ENCODE peak calls at places on chromosomes 4 and X, in five cellular contexts. One of them, this sample, is unnamed.

GRCh38 chrX:20802036-20802435 is 535.3 kb upstream of the RPS6KA3 start:
- DNase-seq in HepG2: no peak
- DNase-seq in A549: no peak
- DNase-seq in endothelial cell of umbilical vein: no peak
- DNase-seq in GM12878: no peak
- DNase-seq in this sample: no peak

GRCh38 chrX:108946531-108946930 is 210.2 kb upstream of the IRS4 start:
- DNase-seq in A549: no peak
- DNase-seq in HepG2: no peak
- DNase-seq in endothelial cell of umbilical vein: no peak
- DNase-seq in GM12878: no peak
- DNase-seq in this sample: no peak

GRCh38 chr4:145804134-145804533 is 124.2 kb downstream of the C4orf51 start:
- DNase-seq in HepG2: peak; percentile 54
- DNase-seq in A549: peak; percentile 11
- DNase-seq in GM12878: no peak
- DNase-seq in endothelial cell of umbilical vein: peak; percentile 72
- DNase-seq in this sample: no peak

GRCh38 chr4:40514409-40515025 is 115.1 kb downstream of the RBM47 start:
- DNase-seq in A549: peak; percentile 39
- DNase-seq in HepG2: peak; percentile 51
- DNase-seq in GM12878: no peak
- DNase-seq in endothelial cell of umbilical vein: no peak
- DNase-seq in this sample: no peak

GRCh38 chrX:111928457-111928856 is 52.5 kb downstream of the TRPC5OS start:
- DNase-seq in A549: no peak
- DNase-seq in HepG2: no peak
- DNase-seq in endothelial cell of umbilical vein: no peak
- DNase-seq in GM12878: no peak
- DNase-seq in this sample: no peak

GRCh38 chrX:28229217-28229616 is 248.0 kb upstream of the DCAF8L1 start:
- DNase-seq in A549: no peak
- DNase-seq in endothelial cell of umbilical vein: no peak
- DNase-seq in GM12878: no peak
- DNase-seq in HepG2: no peak
- DNase-seq in this sample: no peak

GRCh38 chr4:34417160-34417559 is 1827.2 kb downstream of the ARAP2 start:
- DNase-seq in GM12878: no peak
- DNase-seq in A549: peak; percentile 0
- DNase-seq in HepG2: no peak
- DNase-seq in endothelial cell of umbilical vein: no peak
- DNase-seq in this sample: no peak

GRCh38 chr4:2948895-2949781 is 14.1 kb downstream of the NOP14 start:
- DNase-seq in HepG2: no peak
- DNase-seq in A549: peak; percentile 41
- DNase-seq in GM12878: no peak
- DNase-seq in endothelial cell of umbilical vein: peak; percentile 19
- DNase-seq in this sample: peak; percentile 51

GRCh38 chr4:88457307-88458090 is 580 bp downstream of the HERC5 start:
- DNase-seq in endothelial cell of umbilical vein: no peak
- DNase-seq in A549: no peak
- DNase-seq in GM12878: no peak
- DNase-seq in HepG2: no peak
- DNase-seq in this sample: peak; percentile 68

GRCh38 chr4:78058591-78059523 is 1.7 kb downstream of the FRAS1 start:
- DNase-seq in A549: peak; percentile 42
- DNase-seq in GM12878: no peak
- DNase-seq in HepG2: peak; percentile 19
- DNase-seq in endothelial cell of umbilical vein: peak; percentile 33
- DNase-seq in this sample: no peak

GRCh38 chr4:78784255-78784654 is 8.1 kb downstream of the BMP2K start:
- DNase-seq in A549: no peak
- DNase-seq in endothelial cell of umbilical vein: no peak
- DNase-seq in HepG2: no peak
- DNase-seq in GM12878: no peak
- DNase-seq in this sample: peak; percentile 40

GRCh38 chr4:3765271-3766206 is 646 bp upstream of the ADRA2C start:
- DNase-seq in endothelial cell of umbilical vein: no peak
- DNase-seq in A549: peak; percentile 56
- DNase-seq in GM12878: no peak
- DNase-seq in HepG2: peak; percentile 41
- DNase-seq in this sample: no peak

GRCh38 chr4:99934891-99935290 is 11.5 kb downstream of the DNAJB14 start:
- DNase-seq in endothelial cell of umbilical vein: peak; percentile 14
- DNase-seq in A549: no peak
- DNase-seq in GM12878: no peak
- DNase-seq in HepG2: no peak
- DNase-seq in this sample: no peak

DNA sequence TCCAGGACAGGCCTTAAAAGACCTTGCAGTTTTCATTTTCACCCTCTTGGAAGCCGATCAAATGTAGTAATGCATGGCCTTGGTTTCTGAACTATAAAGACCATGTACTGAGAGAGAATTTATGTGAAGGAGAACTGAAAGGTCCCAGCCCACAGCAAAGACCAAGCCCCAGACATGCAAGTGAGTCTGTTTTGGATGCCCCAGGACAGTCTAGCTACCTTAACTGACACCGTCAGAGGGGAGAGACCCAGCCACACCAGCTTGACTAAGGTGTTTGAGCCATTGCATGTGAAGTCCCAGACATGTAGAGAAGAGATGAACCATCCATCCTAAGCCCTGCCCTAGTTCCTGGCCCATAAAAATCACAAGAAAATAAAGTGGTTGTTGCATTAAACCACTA is 316.8 kb upstream of the GATB start:
- DNase-seq in HepG2: no peak
- DNase-seq in GM12878: no peak
- DNase-seq in endothelial cell of umbilical vein: no peak
- DNase-seq in A549: no peak
- DNase-seq in this sample: no peak
- TF ChIP-seq MYC in HepG2: no peak
- TF ChIP-seq MYC in GM12878: no peak
- TF ChIP-seq MYC in endothelial cell of umbilical vein: no peak
- TF ChIP-seq MYC in A549: no peak
- TF ChIP-seq MYC in this sample: no peak

DNA sequence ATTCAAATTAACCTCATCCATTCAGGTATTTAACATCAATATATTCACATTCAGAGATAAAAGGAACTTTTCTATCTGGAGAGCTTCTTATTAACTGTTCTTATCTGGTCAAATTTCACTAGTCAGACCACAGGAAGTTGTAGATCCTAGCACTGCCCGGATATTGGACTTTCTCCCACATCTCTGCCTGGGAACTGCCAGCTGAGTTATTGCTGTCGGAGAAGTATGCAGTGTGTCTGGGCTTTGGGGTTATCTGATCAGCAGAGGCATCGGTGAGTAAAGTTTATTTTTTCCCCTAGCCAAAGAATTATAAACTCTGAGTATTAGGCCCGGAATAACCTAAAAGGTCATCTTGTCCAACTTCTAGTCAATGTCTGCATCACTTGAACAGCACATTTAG is 45.1 kb downstream of the OR13H1 start:
- DNase-seq in HepG2: no peak
- DNase-seq in endothelial cell of umbilical vein: no peak
- DNase-seq in A549: peak; percentile 3
- DNase-seq in GM12878: no peak
- DNase-seq in this sample: no peak
- TF ChIP-seq MAX in HepG2: no peak
- TF ChIP-seq MAX in endothelial cell of umbilical vein: no peak
- TF ChIP-seq MAX in A549: no peak
- TF ChIP-seq MAX in GM12878: no peak
- TF ChIP-seq MAX in this sample: no peak

GRCh38 chrX:70262952-70263567 is 3.1 kb upstream of the P2RY4 start:
- DNase-seq in HepG2: peak; percentile 23
- DNase-seq in GM12878: no peak
- DNase-seq in A549: peak; percentile 56
- DNase-seq in endothelial cell of umbilical vein: peak; percentile 9
- DNase-seq in this sample: peak; percentile 66
- TF ChIP-seq MYC in HepG2: no peak
- TF ChIP-seq MYC in GM12878: no peak
- TF ChIP-seq MYC in A549: no peak
- TF ChIP-seq MYC in endothelial cell of umbilical vein: no peak
- TF ChIP-seq MYC in this sample: no peak

GRCh38 chrX:3951859-3952258 is 238.4 kb upstream of the PRKX start:
- DNase-seq in endothelial cell of umbilical vein: no peak
- DNase-seq in A549: no peak
- DNase-seq in HepG2: no peak
- DNase-seq in GM12878: no peak
- DNase-seq in this sample: no peak
- TF ChIP-seq MAX in endothelial cell of umbilical vein: no peak
- TF ChIP-seq MAX in A549: no peak
- TF ChIP-seq MAX in HepG2: no peak
- TF ChIP-seq MAX in GM12878: no peak
- TF ChIP-seq MAX in this sample: no peak

GRCh38 chr4:36322921-36323354 is 41.5 kb downstream of the DTHD1 start:
- DNase-seq in HepG2: no peak
- DNase-seq in GM12878: peak; percentile 64
- DNase-seq in endothelial cell of umbilical vein: no peak
- DNase-seq in A549: no peak
- DNase-seq in this sample: peak; percentile 43
- TF ChIP-seq MYC in HepG2: no peak
- TF ChIP-seq MYC in GM12878: no peak
- TF ChIP-seq MYC in endothelial cell of umbilical vein: no peak
- TF ChIP-seq MYC in A549: no peak
- TF ChIP-seq MYC in this sample: no peak

DNA sequence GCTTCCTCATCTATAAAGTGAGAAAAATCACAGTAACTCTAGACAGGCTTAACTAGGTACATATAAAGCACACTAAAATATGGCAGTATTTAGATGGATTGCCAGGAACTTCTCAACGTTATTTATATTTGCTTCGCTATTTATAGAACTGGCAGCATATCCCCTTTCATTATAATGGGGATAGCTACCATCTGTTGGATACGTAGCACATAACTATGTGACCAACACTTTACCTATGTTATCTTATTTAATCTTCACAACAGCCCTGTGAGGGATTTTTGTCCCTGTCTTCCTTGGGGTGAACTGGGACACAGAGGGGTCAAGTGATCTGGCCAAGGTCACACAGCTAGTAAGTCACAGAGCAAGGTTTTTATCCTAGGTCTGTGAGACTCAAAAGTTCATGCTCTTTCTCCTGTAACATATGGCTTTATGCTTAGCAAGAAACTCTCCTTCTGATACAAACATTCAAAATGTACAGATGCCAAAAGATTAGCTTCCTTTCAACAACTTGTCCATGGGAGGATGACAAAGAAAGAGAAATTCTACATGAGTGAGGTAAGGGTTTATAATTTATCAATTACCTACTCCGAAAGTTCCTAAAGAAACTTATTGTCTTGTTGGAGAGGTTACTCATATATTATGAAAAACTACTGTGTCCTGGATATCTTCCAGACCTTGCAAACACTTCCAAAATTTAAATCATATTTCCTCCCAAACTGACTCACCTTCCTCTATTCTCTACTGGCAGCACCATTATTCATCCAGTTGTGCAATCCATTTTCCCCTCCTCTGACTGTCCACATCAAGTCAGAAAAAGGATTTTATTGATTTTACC is 64.9 kb downstream of the ENPEP start:
- DNase-seq in endothelial cell of umbilical vein: peak; percentile 94
- DNase-seq in HepG2: no peak
- DNase-seq in GM12878: no peak
- DNase-seq in A549: no peak
- DNase-seq in this sample: no peak
- TF ChIP-seq MAX in endothelial cell of umbilical vein: no peak
- TF ChIP-seq MAX in HepG2: no peak
- TF ChIP-seq MAX in GM12878: no peak
- TF ChIP-seq MAX in A549: no peak
- TF ChIP-seq MAX in this sample: no peak

This sample was measured in NB4.